ENCODE peak calls at places on chromosomes 7 and 10, in four cellular contexts. O is MV-4-11, N is progenitor cell of endocrine pancreas, L is Peyer's patch. I is an unnamed sample.

GRCh38 chr10:12699756-12700556 is 301.6 kb downstream of the CCDC3 start:
- DNase-seq in N (no peak), O (peak), L (no peak), I (no peak)

GRCh38 chr10:72738476-72738875 is 46.5 kb downstream of the MCU start:
- DNase-seq in O (peak), N (no peak), L (no peak), I (no peak)

GRCh38 chr7:112001089-112001826 is 204.9 kb downstream of the DOCK4 start:
- DNase-seq in L (no peak), O (peak), N (no peak), I (no peak)

GRCh38 chr7:131945313-131945831 is 388.9 kb upstream of the PODXL start:
- DNase-seq in O (peak), L (peak), N (peak), I (no peak)

GRCh38 chr7:130276796-130277762 is 10.4 kb downstream of the CPA2 start:
- DNase-seq in N (no peak), O (peak), L (no peak), I (no peak)

GRCh38 chr7:141710301-141710700 is 2.1 kb downstream of the WEE2 start:
- DNase-seq in L (no peak), O (no peak), N (no peak), I (no peak)

GRCh38 chr7:138515001-138515528 is 55.0 kb downstream of the TRIM24 start:
- DNase-seq in O (peak), L (no peak), N (no peak), I (no peak)

GRCh38 chr7:28608766-28609165 is 196.4 kb downstream of the CREB5 start:
- DNase-seq in O (no peak), L (no peak), N (no peak), I (no peak)

GRCh38 chr10:116221053-116221452 is 52.0 kb downstream of the GFRA1 start:
- DNase-seq in O (no peak), N (no peak), L (no peak), I (no peak)

GRCh38 chr7:116968626-116969025 is 15.3 kb downstream of the ST7 start:
- DNase-seq in N (no peak), L (no peak), O (no peak), I (no peak)

GRCh38 chr10:683448-684071 is 5.9 kb downstream of the DIP2C start:
- DNase-seq in L (no peak), N (no peak), O (no peak), I (no peak)

GRCh38 chr7:47574473-47575328 is 7.2 kb downstream of the TNS3 start:
- DNase-seq in O (peak), L (no peak), N (no peak), I (no peak)

GRCh38 chr7:93196331-93196730 is 29.9 kb downstream of the HEPACAM2 start:
- DNase-seq in N (no peak), O (peak), L (no peak), I (no peak)

GRCh38 chr10:83765711-83766110 is 373.6 kb upstream of the GHITM start:
- DNase-seq in N (no peak), L (no peak), O (no peak), I (no peak)

GRCh38 chr7:137847418-137848050 is 760 bp upstream of the DGKI start:
- DNase-seq in O (no peak), L (no peak), N (no peak), I (no peak)

GRCh38 chr10:58275908-58276307 is 6.9 kb downstream of the CISD1 start:
- DNase-seq in N (no peak), L (no peak), O (no peak), I (no peak)

GRCh38 chr7:81499262-81500116 is 270.4 kb downstream of the HGF start:
- DNase-seq in L (no peak), N (no peak), O (peak), I (no peak)

GRCh38 chr10:43170491-43170890 is 32.2 kb downstream of the CSGALNACT2 start:
- DNase-seq in O (no peak), N (no peak), L (no peak), I (no peak)

GRCh38 chr10:110842305-110842952 is 29.3 kb upstream of the PDCD4 start:
- DNase-seq in N (no peak), L (no peak), O (no peak), I (no peak)

GRCh38 chr10:24849051-24849450 is 103.4 kb downstream of the PRTFDC1 start:
- DNase-seq in L (no peak), O (no peak), N (no peak), I (no peak)

GRCh38 chr7:124718032-124718766 is 47.4 kb downstream of the GPR37 start:
- DNase-seq in L (no peak), O (no peak), N (no peak), I (no peak)

I was measured in stimulated activated CD8-positive, alpha-beta memory T cell treated with anti-CD3 and anti-CD28 coated beads, Interleukin-2, amount 100 ng/mL, for 1 hour.